ENCODE peak calls at places on chromosomes 16 and 17, in nine cellular contexts. One of them, this sample, is unnamed.

GRCh38 chr17:59826741-59827453 is 65.8 kb downstream of the TUBD1 start:
- DNase-seq in lower lobe of right lung: no peak
- DNase-seq in SK-N-MC: no peak
- DNase-seq in heart left ventricle: no peak
- DNase-seq in cardiac muscle cell: no peak
- DNase-seq in left ventricle myocardium inferior: no peak
- DNase-seq in CD4-positive, CD25-positive, alpha-beta regulatory T cell: no peak
- DNase-seq in GM23248: no peak
- DNase-seq in upper lobe of right lung: no peak
- DNase-seq in this sample: no peak

GRCh38 chr17:16255481-16255901 is 38.5 kb downstream of the PIGL start:
- DNase-seq in cardiac muscle cell: peak
- DNase-seq in left ventricle myocardium inferior: peak
- DNase-seq in SK-N-MC: no peak
- DNase-seq in GM23248: peak
- DNase-seq in CD4-positive, CD25-positive, alpha-beta regulatory T cell: no peak
- DNase-seq in upper lobe of right lung: no peak
- DNase-seq in heart left ventricle: no peak
- DNase-seq in lower lobe of right lung: peak
- DNase-seq in this sample: peak

GRCh38 chr17:15398291-15398690 is 56.9 kb upstream of the TEKT3 start:
- DNase-seq in GM23248: peak
- DNase-seq in lower lobe of right lung: no peak
- DNase-seq in cardiac muscle cell: peak
- DNase-seq in CD4-positive, CD25-positive, alpha-beta regulatory T cell: no peak
- DNase-seq in upper lobe of right lung: no peak
- DNase-seq in SK-N-MC: no peak
- DNase-seq in left ventricle myocardium inferior: no peak
- DNase-seq in heart left ventricle: no peak
- DNase-seq in this sample: no peak

GRCh38 chr16:87369796-87370719 is 13.5 kb downstream of the FBXO31 start:
- DNase-seq in CD4-positive, CD25-positive, alpha-beta regulatory T cell: no peak
- DNase-seq in upper lobe of right lung: no peak
- DNase-seq in left ventricle myocardium inferior: peak
- DNase-seq in GM23248: no peak
- DNase-seq in SK-N-MC: no peak
- DNase-seq in lower lobe of right lung: peak
- DNase-seq in heart left ventricle: peak
- DNase-seq in cardiac muscle cell: no peak
- DNase-seq in this sample: no peak

GRCh38 chr17:55086635-55087058 is 118.1 kb downstream of the STXBP4 start:
- DNase-seq in left ventricle myocardium inferior: no peak
- DNase-seq in SK-N-MC: no peak
- DNase-seq in GM23248: peak
- DNase-seq in lower lobe of right lung: no peak
- DNase-seq in upper lobe of right lung: no peak
- DNase-seq in cardiac muscle cell: peak
- DNase-seq in CD4-positive, CD25-positive, alpha-beta regulatory T cell: no peak
- DNase-seq in heart left ventricle: no peak
- DNase-seq in this sample: no peak

GRCh38 chr17:48149174-48150106 is 41.9 kb downstream of the SNX11 start:
- DNase-seq in lower lobe of right lung: no peak
- DNase-seq in cardiac muscle cell: peak
- DNase-seq in CD4-positive, CD25-positive, alpha-beta regulatory T cell: no peak
- DNase-seq in GM23248: no peak
- DNase-seq in upper lobe of right lung: no peak
- DNase-seq in left ventricle myocardium inferior: no peak
- DNase-seq in heart left ventricle: no peak
- DNase-seq in SK-N-MC: peak
- DNase-seq in this sample: no peak

GRCh38 chr17:11240041-11240801 is 792 bp upstream of the SHISA6 start:
- DNase-seq in upper lobe of right lung: no peak
- DNase-seq in left ventricle myocardium inferior: no peak
- DNase-seq in CD4-positive, CD25-positive, alpha-beta regulatory T cell: no peak
- DNase-seq in lower lobe of right lung: no peak
- DNase-seq in cardiac muscle cell: no peak
- DNase-seq in GM23248: peak
- DNase-seq in SK-N-MC: no peak
- DNase-seq in heart left ventricle: no peak
- DNase-seq in this sample: peak

GRCh38 chr16:30069575-30070462 is 4.3 kb downstream of the ALDOA start:
- DNase-seq in lower lobe of right lung: no peak
- DNase-seq in cardiac muscle cell: peak
- DNase-seq in heart left ventricle: peak
- DNase-seq in CD4-positive, CD25-positive, alpha-beta regulatory T cell: no peak
- DNase-seq in upper lobe of right lung: no peak
- DNase-seq in SK-N-MC: no peak
- DNase-seq in GM23248: no peak
- DNase-seq in left ventricle myocardium inferior: peak
- DNase-seq in this sample: peak

GRCh38 chr16:11079657-11080187 is 135.4 kb downstream of the CLEC16A start:
- DNase-seq in GM23248: peak
- DNase-seq in lower lobe of right lung: no peak
- DNase-seq in CD4-positive, CD25-positive, alpha-beta regulatory T cell: no peak
- DNase-seq in left ventricle myocardium inferior: no peak
- DNase-seq in heart left ventricle: no peak
- DNase-seq in SK-N-MC: peak
- DNase-seq in cardiac muscle cell: peak
- DNase-seq in upper lobe of right lung: no peak
- DNase-seq in this sample: no peak

GRCh38 chr16:23903001-23903414 is 67.2 kb downstream of the PRKCB start:
- DNase-seq in upper lobe of right lung: no peak
- DNase-seq in left ventricle myocardium inferior: no peak
- DNase-seq in SK-N-MC: peak
- DNase-seq in CD4-positive, CD25-positive, alpha-beta regulatory T cell: no peak
- DNase-seq in cardiac muscle cell: no peak
- DNase-seq in lower lobe of right lung: no peak
- DNase-seq in heart left ventricle: no peak
- DNase-seq in GM23248: peak
- DNase-seq in this sample: no peak

GRCh38 chr17:17414316-17414937 is 62.4 kb upstream of the MED9 start:
- DNase-seq in SK-N-MC: no peak
- DNase-seq in left ventricle myocardium inferior: no peak
- DNase-seq in cardiac muscle cell: peak
- DNase-seq in lower lobe of right lung: no peak
- DNase-seq in CD4-positive, CD25-positive, alpha-beta regulatory T cell: no peak
- DNase-seq in upper lobe of right lung: peak
- DNase-seq in GM23248: peak
- DNase-seq in heart left ventricle: no peak
- DNase-seq in this sample: peak

GRCh38 chr17:31488982-31489294 is 97.5 kb downstream of the RAB11FIP4 start:
- DNase-seq in upper lobe of right lung: no peak
- DNase-seq in lower lobe of right lung: no peak
- DNase-seq in heart left ventricle: no peak
- DNase-seq in cardiac muscle cell: no peak
- DNase-seq in SK-N-MC: no peak
- DNase-seq in left ventricle myocardium inferior: no peak
- DNase-seq in CD4-positive, CD25-positive, alpha-beta regulatory T cell: no peak
- DNase-seq in GM23248: no peak
- DNase-seq in this sample: no peak

GRCh38 chr17:31488264-31488981 is 96.9 kb downstream of the RAB11FIP4 start:
- DNase-seq in cardiac muscle cell: no peak
- DNase-seq in SK-N-MC: no peak
- DNase-seq in heart left ventricle: peak
- DNase-seq in left ventricle myocardium inferior: no peak
- DNase-seq in upper lobe of right lung: peak
- DNase-seq in GM23248: no peak
- DNase-seq in CD4-positive, CD25-positive, alpha-beta regulatory T cell: no peak
- DNase-seq in lower lobe of right lung: peak
- DNase-seq in this sample: peak

GRCh38 chr17:31490991-31491793 is 99.7 kb downstream of the RAB11FIP4 start:
- DNase-seq in GM23248: no peak
- DNase-seq in cardiac muscle cell: no peak
- DNase-seq in heart left ventricle: peak
- DNase-seq in lower lobe of right lung: peak
- DNase-seq in left ventricle myocardium inferior: no peak
- DNase-seq in upper lobe of right lung: no peak
- DNase-seq in CD4-positive, CD25-positive, alpha-beta regulatory T cell: no peak
- DNase-seq in SK-N-MC: no peak
- DNase-seq in this sample: no peak

GRCh38 chr17:31489295-31490018 is 98.0 kb downstream of the RAB11FIP4 start:
- DNase-seq in SK-N-MC: no peak
- DNase-seq in CD4-positive, CD25-positive, alpha-beta regulatory T cell: no peak
- DNase-seq in cardiac muscle cell: no peak
- DNase-seq in heart left ventricle: peak
- DNase-seq in lower lobe of right lung: peak
- DNase-seq in GM23248: no peak
- DNase-seq in left ventricle myocardium inferior: no peak
- DNase-seq in upper lobe of right lung: peak
- DNase-seq in this sample: no peak

GRCh38 chr17:31490019-31490383 is 98.5 kb downstream of the RAB11FIP4 start:
- DNase-seq in lower lobe of right lung: no peak
- DNase-seq in SK-N-MC: no peak
- DNase-seq in heart left ventricle: no peak
- DNase-seq in cardiac muscle cell: no peak
- DNase-seq in GM23248: no peak
- DNase-seq in upper lobe of right lung: no peak
- DNase-seq in CD4-positive, CD25-positive, alpha-beta regulatory T cell: no peak
- DNase-seq in left ventricle myocardium inferior: no peak
- DNase-seq in this sample: no peak
- H3K4me3 ChIP-seq in lower lobe of right lung: no peak
- H3K4me3 ChIP-seq in SK-N-MC: no peak
- H3K4me3 ChIP-seq in heart left ventricle: no peak
- H3K4me3 ChIP-seq in cardiac muscle cell: no peak
- H3K4me3 ChIP-seq in GM23248: no peak
- H3K4me3 ChIP-seq in upper lobe of right lung: no peak
- H3K4me3 ChIP-seq in CD4-positive, CD25-positive, alpha-beta regulatory T cell: peak
- H3K4me3 ChIP-seq in left ventricle myocardium inferior: no peak
- H3K4me3 ChIP-seq in this sample: no peak

GRCh38 chr16:67202956-67203493 is 4.1 kb downstream of the ELMO3 start:
- DNase-seq in lower lobe of right lung: no peak
- DNase-seq in heart left ventricle: peak
- DNase-seq in SK-N-MC: no peak
- DNase-seq in CD4-positive, CD25-positive, alpha-beta regulatory T cell: no peak
- DNase-seq in left ventricle myocardium inferior: no peak
- DNase-seq in upper lobe of right lung: no peak
- DNase-seq in GM23248: no peak
- DNase-seq in cardiac muscle cell: no peak
- DNase-seq in this sample: no peak
- H3K27ac ChIP-seq in lower lobe of right lung: no peak
- H3K27ac ChIP-seq in heart left ventricle: no peak
- H3K27ac ChIP-seq in SK-N-MC: no peak
- H3K27ac ChIP-seq in CD4-positive, CD25-positive, alpha-beta regulatory T cell: no peak
- H3K27ac ChIP-seq in left ventricle myocardium inferior: no peak
- H3K27ac ChIP-seq in upper lobe of right lung: no peak
- H3K27ac ChIP-seq in GM23248: no peak
- H3K27ac ChIP-seq in cardiac muscle cell: no peak
- H3K27ac ChIP-seq in this sample: no peak

GRCh38 chr16:53085539-53086450 is 31.0 kb downstream of the CHD9 start:
- DNase-seq in heart left ventricle: no peak
- DNase-seq in left ventricle myocardium inferior: no peak
- DNase-seq in GM23248: peak
- DNase-seq in cardiac muscle cell: peak
- DNase-seq in upper lobe of right lung: no peak
- DNase-seq in CD4-positive, CD25-positive, alpha-beta regulatory T cell: no peak
- DNase-seq in lower lobe of right lung: no peak
- DNase-seq in SK-N-MC: no peak
- DNase-seq in this sample: no peak
- H3K4me3 ChIP-seq in heart left ventricle: no peak
- H3K4me3 ChIP-seq in left ventricle myocardium inferior: no peak
- H3K4me3 ChIP-seq in GM23248: peak
- H3K4me3 ChIP-seq in cardiac muscle cell: no peak
- H3K4me3 ChIP-seq in upper lobe of right lung: no peak
- H3K4me3 ChIP-seq in CD4-positive, CD25-positive, alpha-beta regulatory T cell: no peak
- H3K4me3 ChIP-seq in lower lobe of right lung: no peak
- H3K4me3 ChIP-seq in SK-N-MC: peak
- H3K4me3 ChIP-seq in this sample: no peak

GRCh38 chr17:82524540-82524939 is 5.0 kb downstream of the FOXK2 start:
- DNase-seq in left ventricle myocardium inferior: no peak
- DNase-seq in heart left ventricle: no peak
- DNase-seq in lower lobe of right lung: no peak
- DNase-seq in GM23248: no peak
- DNase-seq in upper lobe of right lung: no peak
- DNase-seq in SK-N-MC: no peak
- DNase-seq in CD4-positive, CD25-positive, alpha-beta regulatory T cell: no peak
- DNase-seq in cardiac muscle cell: no peak
- DNase-seq in this sample: no peak
- H3K27ac ChIP-seq in left ventricle myocardium inferior: peak
- H3K27ac ChIP-seq in heart left ventricle: no peak
- H3K27ac ChIP-seq in lower lobe of right lung: peak
- H3K27ac ChIP-seq in GM23248: no peak
- H3K27ac ChIP-seq in upper lobe of right lung: no peak
- H3K27ac ChIP-seq in SK-N-MC: no peak
- H3K27ac ChIP-seq in CD4-positive, CD25-positive, alpha-beta regulatory T cell: no peak
- H3K27ac ChIP-seq in cardiac muscle cell: peak
- H3K27ac ChIP-seq in this sample: no peak

GRCh38 chr16:80997964-80998620 is 8.6 kb downstream of the CMC2 start:
- DNase-seq in GM23248: no peak
- DNase-seq in upper lobe of right lung: no peak
- DNase-seq in SK-N-MC: no peak
- DNase-seq in heart left ventricle: no peak
- DNase-seq in lower lobe of right lung: peak
- DNase-seq in cardiac muscle cell: no peak
- DNase-seq in CD4-positive, CD25-positive, alpha-beta regulatory T cell: no peak
- DNase-seq in left ventricle myocardium inferior: no peak
- DNase-seq in this sample: no peak

GRCh38 chr16:80994451-80994850 is 12.2 kb downstream of the CMC2 start:
- DNase-seq in cardiac muscle cell: peak
- DNase-seq in heart left ventricle: no peak
- DNase-seq in lower lobe of right lung: no peak
- DNase-seq in left ventricle myocardium inferior: no peak
- DNase-seq in upper lobe of right lung: no peak
- DNase-seq in SK-N-MC: no peak
- DNase-seq in CD4-positive, CD25-positive, alpha-beta regulatory T cell: no peak
- DNase-seq in GM23248: peak
- DNase-seq in this sample: no peak

GRCh38 chr16:80993293-80993691 is 13.4 kb downstream of the CMC2 start:
- DNase-seq in left ventricle myocardium inferior: no peak
- DNase-seq in lower lobe of right lung: no peak
- DNase-seq in heart left ventricle: no peak
- DNase-seq in SK-N-MC: no peak
- DNase-seq in CD4-positive, CD25-positive, alpha-beta regulatory T cell: no peak
- DNase-seq in GM23248: peak
- DNase-seq in upper lobe of right lung: no peak
- DNase-seq in cardiac muscle cell: peak
- DNase-seq in this sample: no peak

GRCh38 chr16:80997139-80997798 is 9.4 kb downstream of the CMC2 start:
- DNase-seq in left ventricle myocardium inferior: no peak
- DNase-seq in GM23248: peak
- DNase-seq in heart left ventricle: no peak
- DNase-seq in lower lobe of right lung: no peak
- DNase-seq in CD4-positive, CD25-positive, alpha-beta regulatory T cell: no peak
- DNase-seq in SK-N-MC: peak
- DNase-seq in upper lobe of right lung: no peak
- DNase-seq in cardiac muscle cell: peak
- DNase-seq in this sample: no peak

GRCh38 chr16:80996688-80997138 is 10.0 kb downstream of the CMC2 start:
- DNase-seq in cardiac muscle cell: no peak
- DNase-seq in lower lobe of right lung: no peak
- DNase-seq in GM23248: no peak
- DNase-seq in CD4-positive, CD25-positive, alpha-beta regulatory T cell: no peak
- DNase-seq in upper lobe of right lung: no peak
- DNase-seq in SK-N-MC: no peak
- DNase-seq in left ventricle myocardium inferior: no peak
- DNase-seq in heart left ventricle: no peak
- DNase-seq in this sample: no peak
- H3K4me3 ChIP-seq in cardiac muscle cell: no peak
- H3K4me3 ChIP-seq in lower lobe of right lung: peak
- H3K4me3 ChIP-seq in GM23248: no peak
- H3K4me3 ChIP-seq in CD4-positive, CD25-positive, alpha-beta regulatory T cell: peak
- H3K4me3 ChIP-seq in upper lobe of right lung: peak
- H3K4me3 ChIP-seq in SK-N-MC: peak
- H3K4me3 ChIP-seq in left ventricle myocardium inferior: peak
- H3K4me3 ChIP-seq in heart left ventricle: peak
- H3K4me3 ChIP-seq in this sample: peak

GRCh38 chr17:42517516-42517915 is 18.5 kb upstream of the NAGLU start:
- DNase-seq in heart left ventricle: peak
- DNase-seq in cardiac muscle cell: peak
- DNase-seq in left ventricle myocardium inferior: peak
- DNase-seq in SK-N-MC: peak
- DNase-seq in lower lobe of right lung: peak
- DNase-seq in upper lobe of right lung: peak
- DNase-seq in GM23248: peak
- DNase-seq in CD4-positive, CD25-positive, alpha-beta regulatory T cell: peak
- DNase-seq in this sample: peak
- H3K27ac ChIP-seq in heart left ventricle: peak
- H3K27ac ChIP-seq in cardiac muscle cell: peak
- H3K27ac ChIP-seq in left ventricle myocardium inferior: peak
- H3K27ac ChIP-seq in SK-N-MC: no peak
- H3K27ac ChIP-seq in lower lobe of right lung: peak
- H3K27ac ChIP-seq in upper lobe of right lung: peak
- H3K27ac ChIP-seq in GM23248: peak
- H3K27ac ChIP-seq in CD4-positive, CD25-positive, alpha-beta regulatory T cell: no peak
- H3K27ac ChIP-seq in this sample: peak